ENCODE peak calls at places on chromosomes 12 and 14, in seven cellular contexts. E is vagina, Y is endothelial cell, T is glutamatergic neuron, W is thoracic aorta, C is coronary artery, U is lower leg skin. H is an unnamed sample.

GRCh38 chr12:89328483-89329030 is 23.7 kb downstream of the DUSP6 start:
- DNase-seq in E (no peak), Y (no peak), T (no peak), W (no peak), C (no peak), U (no peak), H (no peak)

GRCh38 chr12:116319851-116320621 is 42.5 kb upstream of the MED13L start:
- DNase-seq in E (no peak), Y (no peak), T (no peak), W (peak), C (peak), U (peak), H (peak)

GRCh38 chr12:88947486-88948043 is 367.3 kb upstream of the KITLG start:
- DNase-seq in E (no peak), Y (no peak), T (no peak), W (no peak), C (no peak), U (no peak), H (no peak)

GRCh38 chr12:58346032-58346632 is 404.8 kb downstream of the ATP23 start:
- DNase-seq in E (no peak), Y (no peak), T (no peak), W (no peak), C (no peak), U (no peak), H (no peak)

GRCh38 chr14:38125484-38125912 is 82.2 kb upstream of the SSTR1 start:
- DNase-seq in E (no peak), Y (no peak), T (no peak), W (no peak), C (no peak), U (no peak), H (no peak)

GRCh38 chr12:24919346-24920001 is 29.4 kb downstream of the BCAT1 start:
- DNase-seq in E (no peak), Y (no peak), T (no peak), W (no peak), C (no peak), U (no peak), H (no peak)

GRCh38 chr12:1419849-1420371 is 174.5 kb downstream of the FBXL14 start:
- DNase-seq in E (no peak), Y (no peak), T (no peak), W (no peak), C (no peak), U (no peak), H (no peak)

GRCh38 chr12:64608901-64609542 is 1.3 kb upstream of the RASSF3 start:
- DNase-seq in E (no peak), Y (peak), T (no peak), W (no peak), C (no peak), U (peak), H (peak)

GRCh38 chr12:100668939-100669536 is 95.6 kb downstream of the GAS2L3 start:
- DNase-seq in E (no peak), Y (peak), T (peak), W (no peak), C (no peak), U (peak), H (peak)

GRCh38 chr12:42332301-42332894 is 6.4 kb downstream of the PPHLN1 start:
- DNase-seq in E (no peak), Y (peak), T (no peak), W (no peak), C (no peak), U (no peak), H (no peak)

GRCh38 chr14:105419305-105420091 is at the start of gene MTA1:
- DNase-seq in E (no peak), Y (no peak), T (peak), W (no peak), C (peak), U (no peak), H (no peak)

GRCh38 chr12:47741340-47741703 is 16.0 kb upstream of the ENDOU start:
- DNase-seq in E (no peak), Y (no peak), T (no peak), W (no peak), C (no peak), U (peak), H (peak)

GRCh38 chr14:25150401-25150800 is 100.5 kb upstream of the STXBP6 start:
- DNase-seq in E (no peak), Y (no peak), T (no peak), W (no peak), C (no peak), U (no peak), H (no peak)

GRCh38 chr14:28875937-28876910 is 109.6 kb downstream of the FOXG1 start:
- DNase-seq in E (no peak), Y (no peak), T (no peak), W (no peak), C (no peak), U (no peak), H (no peak)

GRCh38 chr14:64673748-64674147 is 30.5 kb upstream of the PLEKHG3 start:
- DNase-seq in E (no peak), Y (no peak), T (no peak), W (no peak), C (no peak), U (peak), H (no peak)

GRCh38 chr14:22112004-22112403 is 438.4 kb upstream of the OR4E1 start:
- DNase-seq in E (no peak), Y (peak), T (peak), W (no peak), C (no peak), U (no peak), H (no peak)

GRCh38 chr14:30058401-30058800 is 130.8 kb upstream of the PRKD1 start:
- DNase-seq in E (no peak), Y (no peak), T (no peak), W (no peak), C (no peak), U (no peak), H (no peak)

GRCh38 chr14:91509083-91509877 is 830 bp downstream of the PPP4R3A start:
- DNase-seq in E (no peak), Y (peak), T (peak), W (no peak), C (peak), U (peak), H (no peak)

GRCh38 chr12:71567562-71567961 is 96.1 kb downstream of the ZFC3H1 start:
- DNase-seq in E (no peak), Y (no peak), T (no peak), W (no peak), C (no peak), U (no peak), H (no peak)

GRCh38 chr12:113244015-113244983 is 23.0 kb downstream of the TPCN1 start:
- DNase-seq in E (no peak), Y (no peak), T (no peak), W (no peak), C (peak), U (peak), H (no peak)

GRCh38 chr12:86600664-86601231 is 344.6 kb upstream of the MGAT4C start:
- DNase-seq in E (no peak), Y (no peak), T (peak), W (no peak), C (no peak), U (no peak), H (no peak)

GRCh38 chr14:91356218-91356763 is 61.3 kb downstream of the CCDC88C start:
- DNase-seq in E (no peak), Y (no peak), T (no peak), W (no peak), C (no peak), U (no peak), H (no peak)

GRCh38 chr12:105672576-105672975 is 342.1 kb downstream of the C12orf75 start:
- DNase-seq in E (no peak), Y (no peak), T (peak), W (no peak), C (no peak), U (peak), H (peak)

GRCh38 chr12:68572650-68573049 is 38.0 kb upstream of the RAP1B start:
- DNase-seq in E (no peak), Y (no peak), T (no peak), W (no peak), C (no peak), U (no peak), H (no peak)

GRCh38 chr14:102544745-102545460 is 35.3 kb upstream of the ANKRD9 start:
- DNase-seq in E (no peak), Y (no peak), T (no peak), W (no peak), C (no peak), U (no peak), H (no peak)

GRCh38 chr12:95582230-95583058 is 31.2 kb upstream of the USP44 start:
- DNase-seq in E (no peak), Y (no peak), T (no peak), W (no peak), C (no peak), U (no peak), H (no peak)

GRCh38 chr14:57816568-57817284 is 49.2 kb downstream of the SLC35F4 start:
- DNase-seq in E (no peak), Y (no peak), T (no peak), W (no peak), C (no peak), U (no peak), H (no peak)

GRCh38 chr14:29144598-29144997 is 378.0 kb downstream of the FOXG1 start:
- DNase-seq in E (no peak), Y (no peak), T (no peak), W (no peak), C (no peak), U (no peak), H (no peak)

DNA sequence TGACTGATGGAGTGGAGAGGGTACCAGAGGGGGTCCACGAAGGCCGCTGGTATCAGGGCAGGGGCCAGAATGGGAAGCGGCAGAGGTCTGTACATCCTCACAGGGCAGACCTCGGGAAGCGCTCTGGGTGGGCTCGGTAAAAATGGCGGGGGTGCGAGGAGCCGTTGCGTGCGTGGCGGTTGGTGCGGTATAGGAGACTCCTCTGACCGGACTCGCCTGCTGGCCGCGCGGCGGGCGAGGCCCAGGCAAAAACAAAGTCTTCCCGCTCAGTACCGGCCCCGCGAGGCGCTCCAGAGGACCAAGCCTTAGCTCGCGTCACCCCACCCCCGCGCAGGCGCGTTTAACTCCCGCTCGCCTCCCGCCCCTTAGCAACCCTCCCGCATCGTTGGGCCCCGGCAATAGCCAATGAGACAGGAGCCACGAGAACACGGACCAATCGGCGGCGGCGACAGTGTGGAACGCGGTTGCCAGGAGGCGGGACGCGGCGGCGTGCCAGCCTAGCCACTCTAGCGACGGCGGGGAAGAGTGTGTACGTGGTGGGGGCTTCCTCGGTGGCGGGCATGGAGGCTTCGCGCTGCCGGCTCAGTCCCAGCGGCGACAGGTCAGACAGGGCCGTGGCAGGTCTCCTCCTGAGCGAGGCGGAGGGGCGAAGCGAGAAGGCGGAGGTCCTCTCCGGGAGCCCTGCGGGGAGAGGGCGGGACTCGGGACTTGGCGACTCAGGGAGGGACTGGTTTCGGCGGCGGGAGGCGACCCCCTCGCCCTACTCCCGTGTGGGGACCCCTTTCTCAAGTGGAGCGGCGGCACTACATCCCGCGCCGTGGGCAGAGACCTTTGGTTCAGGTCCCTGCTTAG is at the start of gene TULP3:
- DNase-seq in E (peak), Y (peak), T (peak), W (peak), C (peak), U (peak), H (peak)
- TF ChIP-seq CTCF in E (no peak), Y (no peak), T (no peak), W (peak), C (no peak), U (no peak), H (no peak)

GRCh38 chr14:96225745-96226151 is 21.1 kb downstream of the BDKRB2 start:
- DNase-seq in E (no peak), Y (peak), T (peak), W (no peak), C (no peak), U (no peak), H (no peak)
- TF ChIP-seq CTCF in E (no peak), Y (no peak), T (peak), W (no peak), C (no peak), U (no peak), H (no peak)

DNA sequence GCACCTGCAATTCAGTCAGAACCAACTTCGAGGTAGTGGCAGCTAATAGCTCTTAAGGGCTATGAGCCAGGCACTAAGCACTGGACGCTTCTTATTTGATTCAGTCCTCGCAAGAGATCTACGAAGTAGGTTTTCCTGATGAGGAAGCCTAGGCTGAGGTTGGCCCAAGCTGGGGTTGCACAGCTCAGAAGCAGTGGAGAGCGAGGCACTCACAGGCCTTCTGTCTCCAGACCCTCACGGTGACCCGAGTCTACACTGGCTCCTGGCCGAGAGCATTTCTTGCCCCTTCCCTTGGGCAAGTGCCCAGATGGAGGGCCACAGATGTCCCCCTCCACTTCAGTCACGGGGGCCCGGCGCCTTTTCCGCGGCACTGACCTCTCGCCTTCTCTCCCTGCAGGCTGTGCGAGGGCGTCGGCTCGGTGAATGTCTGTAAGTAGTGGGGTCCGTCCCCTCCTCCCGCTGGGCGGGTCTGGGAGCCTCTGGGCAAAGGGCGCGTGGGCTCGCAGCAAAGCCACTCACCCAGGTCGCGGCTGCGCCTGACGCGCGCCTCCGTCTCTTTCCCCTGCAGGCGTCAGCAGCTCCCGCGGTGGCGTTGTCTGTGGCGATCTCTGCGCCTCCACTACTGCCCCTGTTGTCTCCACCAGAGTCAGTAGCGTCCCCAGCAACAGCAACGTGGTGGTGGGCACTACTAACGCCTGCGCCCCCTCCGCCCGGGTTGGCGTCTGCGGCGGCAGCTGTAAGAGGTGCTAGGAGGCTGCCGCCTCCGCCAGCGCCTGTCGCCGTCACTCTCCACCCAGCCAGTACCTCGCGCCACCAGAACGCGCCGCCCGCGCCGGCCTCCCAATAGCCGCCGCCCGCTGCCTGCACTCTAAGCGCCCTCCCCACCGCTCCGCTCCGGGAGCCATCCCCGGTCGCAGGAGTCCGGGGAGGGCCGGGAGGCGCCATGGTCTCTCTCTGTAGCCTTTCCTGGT is 13.1 kb downstream of the KRT83 start:
- DNase-seq in E (no peak), Y (peak), T (peak), W (no peak), C (peak), U (no peak), H (no peak)
- TF ChIP-seq CTCF in E (no peak), Y (peak), T (no peak), W (peak), C (peak), U (no peak), H (no peak)

GRCh38 chr12:123761841-123762714 is at the start of gene DNAH10:
- DNase-seq in E (no peak), Y (peak), T (peak), W (no peak), C (no peak), U (no peak), H (no peak)
- TF ChIP-seq CTCF in E (no peak), Y (peak), T (peak), W (no peak), C (no peak), U (no peak), H (peak)

DNA sequence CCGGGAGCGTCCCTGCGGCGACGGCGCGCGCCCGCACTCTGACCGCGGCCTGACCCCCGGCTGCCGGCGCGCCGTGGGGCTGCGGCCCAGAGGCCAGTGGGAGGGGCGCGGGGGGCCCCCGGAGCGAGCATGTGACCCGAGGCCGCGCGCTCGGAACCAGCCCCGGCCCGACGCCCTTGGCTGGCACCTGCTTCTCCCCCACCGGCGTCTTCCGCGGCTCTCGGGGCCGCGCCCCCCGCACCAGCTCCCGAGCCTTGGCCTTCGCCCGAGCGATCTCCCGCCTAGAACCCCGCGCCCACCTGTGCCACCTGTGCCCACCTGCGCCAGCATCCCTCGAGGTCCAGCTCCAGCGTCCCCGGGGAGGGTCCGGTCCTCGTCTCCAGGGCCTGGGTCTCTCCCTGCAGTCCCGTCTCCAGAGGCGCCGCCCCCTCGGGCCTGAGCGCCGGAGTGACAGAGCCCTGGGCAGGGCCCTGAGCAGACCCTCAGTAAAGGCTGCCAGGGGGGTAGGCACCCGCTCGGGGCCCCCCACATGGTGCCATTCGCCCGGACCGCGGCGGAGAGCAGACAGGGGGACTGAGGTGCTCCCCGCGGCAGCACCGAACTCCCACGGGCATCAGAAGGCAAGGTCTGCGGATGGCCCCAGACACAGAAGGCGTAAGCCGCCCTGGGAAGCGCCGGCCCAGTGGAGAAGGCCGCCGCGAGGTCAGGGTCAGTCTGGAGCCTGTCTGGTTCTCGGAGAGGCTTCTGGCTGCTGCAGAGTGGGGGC is 762 bp upstream of the PPP1R13B start:
- DNase-seq in E (no peak), Y (peak), T (peak), W (no peak), C (no peak), U (no peak), H (no peak)
- TF ChIP-seq CTCF in E (no peak), Y (no peak), T (no peak), W (no peak), C (no peak), U (no peak), H (no peak)